ENCODE peak calls at places on chromosomes 12 and 14, in ten cellular contexts. One of them, this sample, is unnamed.

GRCh38 chr12:75725505-75726120 is 214.2 kb upstream of the KRR1 start:
- ATAC-seq in Right ventricle myocardium superior: no peak
- ATAC-seq in lung: no peak
- ATAC-seq in activated T-cell treated with anti-CD3 and anti-CD28 coated beads, Interleukin-2, amount 50 U/mL, for 72 hours: peak
- ATAC-seq in left lung: no peak
- ATAC-seq in stimulated activated naive CD8-positive, alpha-beta T cell treated with anti-CD3 and anti-CD28 coated beads, Interleukin-15, Interleukin-2, amounts not matched to agents 100 U/mL and 50 U/mL, for 24 hours: peak
- ATAC-seq in mucosa of descending colon: no peak
- ATAC-seq in right cardiac atrium: no peak
- ATAC-seq in heart left ventricle: no peak
- ATAC-seq in foreskin keratinocyte: peak
- ATAC-seq in this sample: peak

GRCh38 chr12:85865905-85866304 is 8.2 kb upstream of the NTS start:
- ATAC-seq in right cardiac atrium: no peak
- ATAC-seq in activated T-cell treated with anti-CD3 and anti-CD28 coated beads, Interleukin-2, amount 50 U/mL, for 72 hours: no peak
- ATAC-seq in lung: no peak
- ATAC-seq in left lung: no peak
- ATAC-seq in stimulated activated naive CD8-positive, alpha-beta T cell treated with anti-CD3 and anti-CD28 coated beads, Interleukin-15, Interleukin-2, amounts not matched to agents 100 U/mL and 50 U/mL, for 24 hours: no peak
- ATAC-seq in mucosa of descending colon: no peak
- ATAC-seq in heart left ventricle: no peak
- ATAC-seq in foreskin keratinocyte: peak
- ATAC-seq in Right ventricle myocardium superior: peak
- ATAC-seq in this sample: no peak

GRCh38 chr14:39762576-39763401 is 330.6 kb upstream of the FBXO33 start:
- ATAC-seq in heart left ventricle: no peak
- ATAC-seq in stimulated activated naive CD8-positive, alpha-beta T cell treated with anti-CD3 and anti-CD28 coated beads, Interleukin-15, Interleukin-2, amounts not matched to agents 100 U/mL and 50 U/mL, for 24 hours: peak
- ATAC-seq in mucosa of descending colon: no peak
- ATAC-seq in foreskin keratinocyte: no peak
- ATAC-seq in activated T-cell treated with anti-CD3 and anti-CD28 coated beads, Interleukin-2, amount 50 U/mL, for 72 hours: peak
- ATAC-seq in lung: no peak
- ATAC-seq in left lung: no peak
- ATAC-seq in right cardiac atrium: no peak
- ATAC-seq in Right ventricle myocardium superior: no peak
- ATAC-seq in this sample: peak

GRCh38 chr12:31370645-31371620 is 45.0 kb upstream of the SINHCAF start:
- ATAC-seq in mucosa of descending colon: peak
- ATAC-seq in heart left ventricle: no peak
- ATAC-seq in left lung: peak
- ATAC-seq in stimulated activated naive CD8-positive, alpha-beta T cell treated with anti-CD3 and anti-CD28 coated beads, Interleukin-15, Interleukin-2, amounts not matched to agents 100 U/mL and 50 U/mL, for 24 hours: no peak
- ATAC-seq in foreskin keratinocyte: no peak
- ATAC-seq in lung: no peak
- ATAC-seq in right cardiac atrium: peak
- ATAC-seq in Right ventricle myocardium superior: peak
- ATAC-seq in activated T-cell treated with anti-CD3 and anti-CD28 coated beads, Interleukin-2, amount 50 U/mL, for 72 hours: no peak
- ATAC-seq in this sample: no peak

GRCh38 chr12:86137936-86138335 is 118.3 kb downstream of the MGAT4C start:
- ATAC-seq in lung: no peak
- ATAC-seq in mucosa of descending colon: no peak
- ATAC-seq in left lung: no peak
- ATAC-seq in heart left ventricle: no peak
- ATAC-seq in stimulated activated naive CD8-positive, alpha-beta T cell treated with anti-CD3 and anti-CD28 coated beads, Interleukin-15, Interleukin-2, amounts not matched to agents 100 U/mL and 50 U/mL, for 24 hours: no peak
- ATAC-seq in right cardiac atrium: no peak
- ATAC-seq in activated T-cell treated with anti-CD3 and anti-CD28 coated beads, Interleukin-2, amount 50 U/mL, for 72 hours: no peak
- ATAC-seq in foreskin keratinocyte: peak
- ATAC-seq in Right ventricle myocardium superior: no peak
- ATAC-seq in this sample: no peak

GRCh38 chr12:24724765-24725307 is 224.1 kb downstream of the BCAT1 start:
- ATAC-seq in mucosa of descending colon: no peak
- ATAC-seq in stimulated activated naive CD8-positive, alpha-beta T cell treated with anti-CD3 and anti-CD28 coated beads, Interleukin-15, Interleukin-2, amounts not matched to agents 100 U/mL and 50 U/mL, for 24 hours: peak
- ATAC-seq in heart left ventricle: no peak
- ATAC-seq in activated T-cell treated with anti-CD3 and anti-CD28 coated beads, Interleukin-2, amount 50 U/mL, for 72 hours: peak
- ATAC-seq in lung: no peak
- ATAC-seq in left lung: no peak
- ATAC-seq in right cardiac atrium: no peak
- ATAC-seq in foreskin keratinocyte: no peak
- ATAC-seq in Right ventricle myocardium superior: no peak
- ATAC-seq in this sample: peak

GRCh38 chr12:26030371-26030770 is 71.9 kb downstream of the RASSF8 start:
- ATAC-seq in heart left ventricle: no peak
- ATAC-seq in Right ventricle myocardium superior: no peak
- ATAC-seq in mucosa of descending colon: no peak
- ATAC-seq in right cardiac atrium: no peak
- ATAC-seq in stimulated activated naive CD8-positive, alpha-beta T cell treated with anti-CD3 and anti-CD28 coated beads, Interleukin-15, Interleukin-2, amounts not matched to agents 100 U/mL and 50 U/mL, for 24 hours: no peak
- ATAC-seq in left lung: no peak
- ATAC-seq in lung: no peak
- ATAC-seq in foreskin keratinocyte: no peak
- ATAC-seq in activated T-cell treated with anti-CD3 and anti-CD28 coated beads, Interleukin-2, amount 50 U/mL, for 72 hours: no peak
- ATAC-seq in this sample: no peak

GRCh38 chr12:49784756-49785409 is 43.3 kb downstream of the NCKAP5L start:
- ATAC-seq in mucosa of descending colon: no peak
- ATAC-seq in heart left ventricle: no peak
- ATAC-seq in stimulated activated naive CD8-positive, alpha-beta T cell treated with anti-CD3 and anti-CD28 coated beads, Interleukin-15, Interleukin-2, amounts not matched to agents 100 U/mL and 50 U/mL, for 24 hours: no peak
- ATAC-seq in lung: no peak
- ATAC-seq in Right ventricle myocardium superior: no peak
- ATAC-seq in activated T-cell treated with anti-CD3 and anti-CD28 coated beads, Interleukin-2, amount 50 U/mL, for 72 hours: no peak
- ATAC-seq in right cardiac atrium: no peak
- ATAC-seq in foreskin keratinocyte: no peak
- ATAC-seq in left lung: peak
- ATAC-seq in this sample: no peak

GRCh38 chr14:24219521-24219920 is 3.7 kb upstream of the MDP1 start:
- ATAC-seq in lung: no peak
- ATAC-seq in heart left ventricle: no peak
- ATAC-seq in right cardiac atrium: no peak
- ATAC-seq in mucosa of descending colon: no peak
- ATAC-seq in stimulated activated naive CD8-positive, alpha-beta T cell treated with anti-CD3 and anti-CD28 coated beads, Interleukin-15, Interleukin-2, amounts not matched to agents 100 U/mL and 50 U/mL, for 24 hours: no peak
- ATAC-seq in foreskin keratinocyte: no peak
- ATAC-seq in left lung: no peak
- ATAC-seq in Right ventricle myocardium superior: no peak
- ATAC-seq in activated T-cell treated with anti-CD3 and anti-CD28 coated beads, Interleukin-2, amount 50 U/mL, for 72 hours: no peak
- ATAC-seq in this sample: no peak

GRCh38 chr12:98275131-98275475 is 240.3 kb upstream of the TMPO start:
- ATAC-seq in heart left ventricle: no peak
- ATAC-seq in mucosa of descending colon: no peak
- ATAC-seq in right cardiac atrium: no peak
- ATAC-seq in foreskin keratinocyte: no peak
- ATAC-seq in Right ventricle myocardium superior: no peak
- ATAC-seq in left lung: no peak
- ATAC-seq in activated T-cell treated with anti-CD3 and anti-CD28 coated beads, Interleukin-2, amount 50 U/mL, for 72 hours: no peak
- ATAC-seq in stimulated activated naive CD8-positive, alpha-beta T cell treated with anti-CD3 and anti-CD28 coated beads, Interleukin-15, Interleukin-2, amounts not matched to agents 100 U/mL and 50 U/mL, for 24 hours: no peak
- ATAC-seq in lung: no peak
- ATAC-seq in this sample: no peak

GRCh38 chr14:67467134-67467533 is 21.4 kb downstream of the TMEM229B start:
- ATAC-seq in left lung: no peak
- ATAC-seq in right cardiac atrium: no peak
- ATAC-seq in lung: no peak
- ATAC-seq in heart left ventricle: no peak
- ATAC-seq in Right ventricle myocardium superior: no peak
- ATAC-seq in stimulated activated naive CD8-positive, alpha-beta T cell treated with anti-CD3 and anti-CD28 coated beads, Interleukin-15, Interleukin-2, amounts not matched to agents 100 U/mL and 50 U/mL, for 24 hours: no peak
- ATAC-seq in foreskin keratinocyte: no peak
- ATAC-seq in mucosa of descending colon: no peak
- ATAC-seq in activated T-cell treated with anti-CD3 and anti-CD28 coated beads, Interleukin-2, amount 50 U/mL, for 72 hours: no peak
- ATAC-seq in this sample: no peak

GRCh38 chr12:131422185-131422515 is 288.7 kb upstream of the SFSWAP start:
- ATAC-seq in activated T-cell treated with anti-CD3 and anti-CD28 coated beads, Interleukin-2, amount 50 U/mL, for 72 hours: no peak
- ATAC-seq in left lung: no peak
- ATAC-seq in right cardiac atrium: no peak
- ATAC-seq in heart left ventricle: no peak
- ATAC-seq in mucosa of descending colon: no peak
- ATAC-seq in Right ventricle myocardium superior: no peak
- ATAC-seq in stimulated activated naive CD8-positive, alpha-beta T cell treated with anti-CD3 and anti-CD28 coated beads, Interleukin-15, Interleukin-2, amounts not matched to agents 100 U/mL and 50 U/mL, for 24 hours: no peak
- ATAC-seq in foreskin keratinocyte: no peak
- ATAC-seq in lung: no peak
- ATAC-seq in this sample: no peak

GRCh38 chr12:62848418-62848817 is 86.5 kb downstream of the PPM1H start:
- ATAC-seq in right cardiac atrium: no peak
- ATAC-seq in activated T-cell treated with anti-CD3 and anti-CD28 coated beads, Interleukin-2, amount 50 U/mL, for 72 hours: peak
- ATAC-seq in heart left ventricle: no peak
- ATAC-seq in lung: no peak
- ATAC-seq in mucosa of descending colon: peak
- ATAC-seq in left lung: peak
- ATAC-seq in stimulated activated naive CD8-positive, alpha-beta T cell treated with anti-CD3 and anti-CD28 coated beads, Interleukin-15, Interleukin-2, amounts not matched to agents 100 U/mL and 50 U/mL, for 24 hours: peak
- ATAC-seq in foreskin keratinocyte: peak
- ATAC-seq in Right ventricle myocardium superior: peak
- ATAC-seq in this sample: peak

GRCh38 chr12:110320548-110320947 is 39.5 kb downstream of the ATP2A2 start:
- ATAC-seq in stimulated activated naive CD8-positive, alpha-beta T cell treated with anti-CD3 and anti-CD28 coated beads, Interleukin-15, Interleukin-2, amounts not matched to agents 100 U/mL and 50 U/mL, for 24 hours: no peak
- ATAC-seq in lung: no peak
- ATAC-seq in heart left ventricle: no peak
- ATAC-seq in mucosa of descending colon: no peak
- ATAC-seq in foreskin keratinocyte: no peak
- ATAC-seq in left lung: no peak
- ATAC-seq in activated T-cell treated with anti-CD3 and anti-CD28 coated beads, Interleukin-2, amount 50 U/mL, for 72 hours: no peak
- ATAC-seq in right cardiac atrium: no peak
- ATAC-seq in Right ventricle myocardium superior: no peak
- ATAC-seq in this sample: no peak

GRCh38 chr12:46830731-46831334 is 5.0 kb upstream of the SLC38A4 start:
- ATAC-seq in right cardiac atrium: peak
- ATAC-seq in heart left ventricle: peak
- ATAC-seq in Right ventricle myocardium superior: peak
- ATAC-seq in lung: no peak
- ATAC-seq in activated T-cell treated with anti-CD3 and anti-CD28 coated beads, Interleukin-2, amount 50 U/mL, for 72 hours: peak
- ATAC-seq in stimulated activated naive CD8-positive, alpha-beta T cell treated with anti-CD3 and anti-CD28 coated beads, Interleukin-15, Interleukin-2, amounts not matched to agents 100 U/mL and 50 U/mL, for 24 hours: no peak
- ATAC-seq in mucosa of descending colon: peak
- ATAC-seq in foreskin keratinocyte: peak
- ATAC-seq in left lung: peak
- ATAC-seq in this sample: no peak

GRCh38 chr12:76049575-76050251 is 18.1 kb upstream of the PHLDA1 start:
- ATAC-seq in activated T-cell treated with anti-CD3 and anti-CD28 coated beads, Interleukin-2, amount 50 U/mL, for 72 hours: no peak
- ATAC-seq in foreskin keratinocyte: no peak
- ATAC-seq in heart left ventricle: no peak
- ATAC-seq in stimulated activated naive CD8-positive, alpha-beta T cell treated with anti-CD3 and anti-CD28 coated beads, Interleukin-15, Interleukin-2, amounts not matched to agents 100 U/mL and 50 U/mL, for 24 hours: no peak
- ATAC-seq in lung: no peak
- ATAC-seq in right cardiac atrium: no peak
- ATAC-seq in left lung: peak
- ATAC-seq in Right ventricle myocardium superior: no peak
- ATAC-seq in mucosa of descending colon: no peak
- ATAC-seq in this sample: peak

GRCh38 chr14:50055461-50056228 is 60.7 kb downstream of the VCPKMT start:
- ATAC-seq in lung: no peak
- ATAC-seq in mucosa of descending colon: no peak
- ATAC-seq in stimulated activated naive CD8-positive, alpha-beta T cell treated with anti-CD3 and anti-CD28 coated beads, Interleukin-15, Interleukin-2, amounts not matched to agents 100 U/mL and 50 U/mL, for 24 hours: no peak
- ATAC-seq in heart left ventricle: no peak
- ATAC-seq in left lung: peak
- ATAC-seq in activated T-cell treated with anti-CD3 and anti-CD28 coated beads, Interleukin-2, amount 50 U/mL, for 72 hours: no peak
- ATAC-seq in right cardiac atrium: no peak
- ATAC-seq in Right ventricle myocardium superior: peak
- ATAC-seq in foreskin keratinocyte: no peak
- ATAC-seq in this sample: no peak

GRCh38 chr14:105012171-105012985 is 8.5 kb downstream of the CDCA4 start:
- ATAC-seq in foreskin keratinocyte: peak
- ATAC-seq in mucosa of descending colon: peak
- ATAC-seq in activated T-cell treated with anti-CD3 and anti-CD28 coated beads, Interleukin-2, amount 50 U/mL, for 72 hours: no peak
- ATAC-seq in right cardiac atrium: peak
- ATAC-seq in heart left ventricle: peak
- ATAC-seq in stimulated activated naive CD8-positive, alpha-beta T cell treated with anti-CD3 and anti-CD28 coated beads, Interleukin-15, Interleukin-2, amounts not matched to agents 100 U/mL and 50 U/mL, for 24 hours: no peak
- ATAC-seq in Right ventricle myocardium superior: peak
- ATAC-seq in lung: no peak
- ATAC-seq in left lung: peak
- ATAC-seq in this sample: no peak